ENCODE peak calls at places on chromosomes 13 and 19, in ten cellular contexts. P is IMR-90; W is hippocampal formation; G is DND-41; E is cardiac muscle cell; B is CD4-positive, CD25-positive, alpha-beta regulatory T cell; Q is Caki2; Z is NCI-H510A; T is NCI-H1105 treated with DMSO at 0.1 percent for 48 hours; C is psoas muscle. I is an unnamed sample.

GRCh38 chr13:113582841-113583631 is 1.5 kb upstream of the TFDP1 start:
- DNase-seq in P (no peak), W (no peak), G (peak), E (no peak), B (no peak), Q (no peak), Z (no peak), T (no peak), C (no peak), I (peak)

GRCh38 chr19:35843676-35844481 is 8.4 kb downstream of the NPHS1 start:
- DNase-seq in P (no peak), W (no peak), G (no peak), E (peak), B (no peak), Q (peak), Z (no peak), T (no peak), C (no peak), I (no peak)

GRCh38 chr13:108572782-108573211 is 56.6 kb upstream of the MYO16 start:
- DNase-seq in P (no peak), W (no peak), G (no peak), E (no peak), B (no peak), Q (peak), Z (no peak), T (no peak), C (no peak), I (no peak)

GRCh38 chr13:21637296-21637695 is 33.3 kb upstream of the MICU2 start:
- DNase-seq in P (peak), W (no peak), G (no peak), E (peak), B (no peak), Q (peak), Z (peak), T (peak), C (no peak), I (peak)

GRCh38 chr13:36313047-36313969 is 15.7 kb upstream of the CCDC169 start:
- DNase-seq in P (peak), W (no peak), G (no peak), E (no peak), B (no peak), Q (no peak), Z (no peak), T (no peak), C (no peak), I (no peak)

GRCh38 chr19:13859361-13859880 is 17.5 kb upstream of the NANOS3 start:
- DNase-seq in P (peak), W (no peak), G (no peak), E (no peak), B (no peak), Q (peak), Z (no peak), T (no peak), C (no peak), I (no peak)

GRCh38 chr13:42364613-42365000 is 92.7 kb downstream of the AKAP11 start:
- DNase-seq in P (no peak), W (no peak), G (no peak), E (no peak), B (no peak), Q (no peak), Z (no peak), T (no peak), C (no peak), I (no peak)

GRCh38 chr19:19661675-19662251 is 1.7 kb downstream of the ATP13A1 start:
- DNase-seq in P (no peak), W (no peak), G (peak), E (no peak), B (peak), Q (no peak), Z (no peak), T (no peak), C (no peak), I (no peak)

GRCh38 chr13:83211301-83211700 is 671.0 kb downstream of the SLITRK1 start:
- DNase-seq in P (peak), W (no peak), G (no peak), E (no peak), B (no peak), Q (no peak), Z (no peak), T (no peak), C (no peak), I (no peak)

GRCh38 chr19:14475251-14476073 is at the start of gene PTGER1:
- DNase-seq in P (peak), W (no peak), G (no peak), E (peak), B (no peak), Q (peak), Z (no peak), T (no peak), C (no peak), I (no peak)

GRCh38 chr19:23980805-23981204 is 66.1 kb downstream of the ZNF726 start:
- DNase-seq in P (no peak), W (no peak), G (no peak), E (no peak), B (no peak), Q (no peak), Z (no peak), T (no peak), C (no peak), I (no peak)

GRCh38 chr13:110506859-110507566 is 54.5 kb downstream of the RAB20 start:
- DNase-seq in P (peak), W (no peak), G (no peak), E (peak), B (no peak), Q (peak), Z (no peak), T (peak), C (peak), I (peak)

GRCh38 chr13:109883181-109884180 is 97.1 kb upstream of the IRS2 start:
- DNase-seq in P (no peak), W (no peak), G (no peak), E (no peak), B (no peak), Q (no peak), Z (peak), T (no peak), C (no peak), I (no peak)

GRCh38 chr19:54464044-54464623 is 556 bp upstream of the LENG9 start:
- DNase-seq in P (peak), W (peak), G (peak), E (peak), B (peak), Q (peak), Z (peak), T (peak), C (peak), I (peak)

GRCh38 chr19:461664-462551 is 1.1 kb upstream of the SHC2 start:
- DNase-seq in P (no peak), W (no peak), G (no peak), E (no peak), B (no peak), Q (no peak), Z (peak), T (peak), C (no peak), I (no peak)

GRCh38 chr13:84127597-84128128 is 245.4 kb upstream of the SLITRK1 start:
- DNase-seq in P (no peak), W (no peak), G (no peak), E (no peak), B (no peak), Q (no peak), Z (no peak), T (no peak), C (no peak), I (no peak)

GRCh38 chr19:47143322-47144073 is 12.9 kb downstream of the SAE1 start:
- DNase-seq in P (no peak), W (no peak), G (no peak), E (no peak), B (no peak), Q (no peak), Z (no peak), T (no peak), C (no peak), I (peak)

GRCh38 chr19:17829855-17830566 is 8.7 kb upstream of the INSL3 start:
- DNase-seq in P (peak), W (no peak), G (no peak), E (peak), B (no peak), Q (no peak), Z (no peak), T (peak), C (no peak), I (no peak)

GRCh38 chr13:66689037-66689619 is 541.0 kb downstream of the PCDH9 start:
- DNase-seq in P (no peak), W (no peak), G (no peak), E (peak), B (no peak), Q (no peak), Z (no peak), T (peak), C (no peak), I (no peak)

GRCh38 chr19:42468273-42468796 is 25.6 kb upstream of the CXCL17 start:
- DNase-seq in P (peak), W (no peak), G (no peak), E (peak), B (no peak), Q (peak), Z (no peak), T (no peak), C (no peak), I (no peak)

GRCh38 chr19:31352782-31353651 is 3.8 kb upstream of the TSHZ3 start:
- DNase-seq in P (no peak), W (no peak), G (no peak), E (no peak), B (peak), Q (no peak), Z (no peak), T (no peak), C (no peak), I (no peak)

GRCh38 chr13:89897681-89898080 is 1449.8 kb upstream of the MIR17HG start:
- DNase-seq in P (no peak), W (no peak), G (no peak), E (no peak), B (no peak), Q (no peak), Z (no peak), T (no peak), C (no peak), I (no peak)

GRCh38 chr19:33403221-33403972 is 29.9 kb downstream of the CEBPG start:
- DNase-seq in P (no peak), W (no peak), G (no peak), E (no peak), B (no peak), Q (no peak), Z (no peak), T (no peak), C (peak), I (peak)